ENCODE peak calls at places on chromosome X, in five cellular contexts. S is choroid plexus epithelial cell; B is T-cell; Z is renal cortical epithelial cell; C is stimulated activated naive CD8-positive, alpha-beta T cell treated with anti-CD3 and anti-CD28 coated beads, Interleukin-15, Interleukin-2, amounts not matched to agents 100 U/mL and 50 U/mL, for 24 hours. T is an unnamed sample.

GRCh38 chrX:27728291-27728690 is 79.5 kb upstream of the MAGEB10 start:
- DNase-seq in S (peak; percentile 2), B (no peak), Z (peak; percentile 45), C (no peak), T (no peak)

GRCh38 chrX:4091046-4091760 is 377.8 kb upstream of the PRKX start:
- DNase-seq in S (no peak), B (no peak), Z (no peak), C (no peak), T (no peak)

GRCh38 chrX:1743105-1743504 is 128.2 kb downstream of the ASMT start:
- DNase-seq in S (no peak), B (no peak), Z (no peak), C (no peak), T (no peak)

GRCh38 chrX:21960569-21960968 is 20.1 kb downstream of the SMS start:
- DNase-seq in S (peak; percentile 39), B (no peak), Z (no peak), C (no peak), T (no peak)

GRCh38 chrX:65300104-65300809 is 234.3 kb downstream of the LAS1L start:
- DNase-seq in S (no peak), B (no peak), Z (no peak), C (no peak), T (no peak)

GRCh38 chrX:107845625-107846024 is 20.0 kb downstream of the MID2 start:
- DNase-seq in S (no peak), B (no peak), Z (no peak), C (peak; percentile 9), T (no peak)

GRCh38 chrX:97672138-97672537 is 788.4 kb downstream of the RPA4 start:
- DNase-seq in S (no peak), B (no peak), Z (no peak), C (no peak), T (no peak)

GRCh38 chrX:123756320-123756719 is 23.5 kb upstream of the THOC2 start:
- DNase-seq in S (no peak), B (no peak), Z (no peak), C (no peak), T (no peak)

GRCh38 chrX:110212299-110212698 is 105.6 kb downstream of the AMMECR1 start:
- DNase-seq in S (peak; percentile 24), B (no peak), Z (no peak), C (no peak), T (no peak)

GRCh38 chrX:70046978-70047377 is 2.8 kb downstream of the AWAT2 start:
- DNase-seq in S (peak; percentile 33), B (no peak), Z (no peak), C (no peak), T (no peak)

GRCh38 chrX:14235004-14235403 is 205.3 kb upstream of the GEMIN8 start:
- DNase-seq in S (no peak), B (no peak), Z (peak; percentile 0), C (no peak), T (no peak)

GRCh38 chrX:7798327-7798726 is 44.6 kb upstream of the VCX start:
- DNase-seq in S (no peak), B (no peak), Z (no peak), C (no peak), T (no peak)

GRCh38 chrX:150896632-150897031 is 1.8 kb downstream of the CD99L2 start:
- DNase-seq in S (no peak), B (no peak), Z (no peak), C (no peak), T (no peak)

GRCh38 chrX:54435121-54435520 is 5.1 kb upstream of the TSR2 start:
- DNase-seq in S (no peak), B (no peak), Z (no peak), C (no peak), T (no peak)

GRCh38 chrX:155888139-155888538 is 7.0 kb downstream of the VAMP7 start:
- DNase-seq in S (peak; percentile 78), B (no peak), Z (peak; percentile 93), C (no peak), T (no peak)

GRCh38 chrX:115494133-115494532 is 66.8 kb upstream of the PLS3 start:
- DNase-seq in S (peak; percentile 6), B (no peak), Z (no peak), C (no peak), T (no peak)

GRCh38 chrX:120358687-120359086 is 3.2 kb upstream of the ATP1B4 start:
- DNase-seq in S (no peak), B (no peak), Z (peak; percentile 51), C (peak; percentile 32), T (no peak)

GRCh38 chrX:69107231-69107739 is 58.0 kb downstream of the PJA1 start:
- DNase-seq in S (peak; percentile 30), B (no peak), Z (no peak), C (no peak), T (no peak)

GRCh38 chrX:132180929-132181328 is 38.3 kb downstream of the RAP2C start:
- DNase-seq in S (no peak), B (no peak), Z (no peak), C (no peak), T (no peak)

GRCh38 chrX:63930140-63930539 is 145.1 kb upstream of the ARHGEF9 start:
- DNase-seq in S (peak; percentile 1), B (no peak), Z (no peak), C (no peak), T (no peak)

GRCh38 chrX:13598877-13599276 is 29.5 kb downstream of the EGFL6 start:
- DNase-seq in S (peak; percentile 24), B (no peak), Z (no peak), C (no peak), T (no peak)

GRCh38 chrX:39516399-39516798 is 581.4 kb downstream of the BCOR start:
- DNase-seq in S (no peak), B (no peak), Z (no peak), C (no peak), T (no peak)

GRCh38 chrX:11449613-11450012 is 156.4 kb downstream of the AMELX start:
- DNase-seq in S (no peak), B (no peak), Z (no peak), C (no peak), T (no peak)

GRCh38 chrX:1932231-1932630 is 317.4 kb downstream of the ASMT start:
- DNase-seq in S (peak; percentile 43), B (no peak), Z (peak; percentile 23), C (no peak), T (no peak)

GRCh38 chrX:19855700-19856381 is 31.6 kb downstream of the SH3KBP1 start:
- DNase-seq in S (no peak), B (no peak), Z (peak; percentile 66), C (no peak), T (no peak)

GRCh38 chrX:148940411-148940996 is 440.1 kb downstream of the AFF2 start:
- DNase-seq in S (peak; percentile 26), B (no peak), Z (no peak), C (no peak), T (no peak)

GRCh38 chrX:107753186-107753585 is 22.4 kb downstream of the TSC22D3 start:
- DNase-seq in S (no peak), B (no peak), Z (no peak), C (no peak), T (no peak)

T was measured in activated gamma-delta T cell treated with Interleukin-2 at 50 U/mL for 16 hours.